ENCODE peak calls at places on chromosomes 13 and 19, in six cellular contexts. X is GM12878, K is NT2/D1, Q is HepG2, Z is K562, Y is H1. P is an unnamed sample.

GRCh38 chr13:105804561-105805190 is 730.8 kb downstream of the EFNB2 start:
- DNase-seq in X (no peak), K (no peak), Q (no peak), Z (no peak), Y (no peak), P (no peak)

GRCh38 chr13:40220299-40220935 is 446.0 kb downstream of the FOXO1 start:
- DNase-seq in X (no peak), K (no peak), Q (no peak), Z (no peak), Y (no peak), P (no peak)

GRCh38 chr19:2167896-2168618 is 4.3 kb downstream of the DOT1L start:
- DNase-seq in X (peak), K (no peak), Q (peak), Z (no peak), Y (no peak), P (no peak)

GRCh38 chr13:26280822-26281221 is 26.9 kb downstream of the CDK8 start:
- DNase-seq in X (no peak), K (no peak), Q (peak), Z (no peak), Y (peak), P (no peak)

GRCh38 chr19:31331536-31331935 is 17.7 kb downstream of the TSHZ3 start:
- DNase-seq in X (no peak), K (no peak), Q (no peak), Z (no peak), Y (no peak), P (no peak)

GRCh38 chr13:46124531-46124966 is 19.7 kb upstream of the CPB2 start:
- DNase-seq in X (no peak), K (no peak), Q (no peak), Z (no peak), Y (no peak), P (no peak)

GRCh38 chr13:31980842-31981241 is 50.7 kb upstream of the FRY start:
- DNase-seq in X (no peak), K (no peak), Q (no peak), Z (no peak), Y (no peak), P (no peak)

GRCh38 chr19:38252385-38252784 is 3.8 kb downstream of the PPP1R14A start:
- DNase-seq in X (no peak), K (no peak), Q (no peak), Z (no peak), Y (no peak), P (no peak)

GRCh38 chr19:4414800-4415251 is 12.4 kb downstream of the CHAF1A start:
- DNase-seq in X (no peak), K (no peak), Q (no peak), Z (no peak), Y (no peak), P (no peak)

GRCh38 chr19:7883796-7884570 is 4.3 kb upstream of the LRRC8E start:
- DNase-seq in X (no peak), K (no peak), Q (no peak), Z (no peak), Y (no peak), P (no peak)

GRCh38 chr13:44148159-44148929 is 225.3 kb upstream of the SERP2 start:
- DNase-seq in X (no peak), K (no peak), Q (no peak), Z (no peak), Y (no peak), P (no peak)

GRCh38 chr13:38637576-38637975 is 49.3 kb upstream of the FREM2 start:
- DNase-seq in X (no peak), K (no peak), Q (no peak), Z (no peak), Y (no peak), P (no peak)

GRCh38 chr19:2550431-2551171 is 74.7 kb downstream of the GADD45B start:
- DNase-seq in X (no peak), K (no peak), Q (no peak), Z (no peak), Y (no peak), P (no peak)

GRCh38 chr19:35963514-35963913 is 27.3 kb downstream of the LRFN3 start:
- DNase-seq in X (no peak), K (peak), Q (peak), Z (peak), Y (no peak), P (no peak)

GRCh38 chr13:33119022-33119735 is 103.0 kb downstream of the KL start:
- DNase-seq in X (no peak), K (no peak), Q (no peak), Z (no peak), Y (no peak), P (no peak)

GRCh38 chr19:8158411-8159074 is 9.2 kb upstream of the FBN3 start:
- DNase-seq in X (peak), K (peak), Q (peak), Z (peak), Y (no peak), P (peak)

GRCh38 chr13:30216111-30216510 is 91.2 kb downstream of the KATNAL1 start:
- DNase-seq in X (no peak), K (no peak), Q (peak), Z (no peak), Y (no peak), P (no peak)

GRCh38 chr13:90974249-90974954 is 373.1 kb upstream of the MIR17HG start:
- DNase-seq in X (no peak), K (peak), Q (no peak), Z (no peak), Y (no peak), P (no peak)

GRCh38 chr13:89627991-89628390 is 1719.5 kb upstream of the MIR17HG start:
- DNase-seq in X (no peak), K (no peak), Q (no peak), Z (no peak), Y (no peak), P (no peak)

GRCh38 chr13:113527272-113527958 is 36.9 kb upstream of the DCUN1D2 start:
- DNase-seq in X (no peak), K (no peak), Q (no peak), Z (no peak), Y (no peak), P (no peak)

GRCh38 chr13:90055121-90055520 is 1292.4 kb upstream of the MIR17HG start:
- DNase-seq in X (no peak), K (no peak), Q (no peak), Z (no peak), Y (no peak), P (peak)

GRCh38 chr13:24272452-24273161 is 36.8 kb upstream of the C1QTNF9 start:
- DNase-seq in X (no peak), K (no peak), Q (no peak), Z (no peak), Y (no peak), P (no peak)

GRCh38 chr13:33169273-33169980 is 116.1 kb downstream of the STARD13 start:
- DNase-seq in X (no peak), K (no peak), Q (no peak), Z (no peak), Y (no peak), P (no peak)

GRCh38 chr13:113275387-113275786 is 21.7 kb upstream of the LAMP1 start:
- DNase-seq in X (no peak), K (peak), Q (peak), Z (peak), Y (no peak), P (peak)

GRCh38 chr13:47933688-47934011 is 67.4 kb downstream of the SUCLA2 start:
- DNase-seq in X (no peak), K (no peak), Q (peak), Z (no peak), Y (no peak), P (no peak)
- TF ChIP-seq YY1 in X (no peak), K (no peak), Q (no peak), Z (no peak), Y (no peak), P (no peak)

DNA sequence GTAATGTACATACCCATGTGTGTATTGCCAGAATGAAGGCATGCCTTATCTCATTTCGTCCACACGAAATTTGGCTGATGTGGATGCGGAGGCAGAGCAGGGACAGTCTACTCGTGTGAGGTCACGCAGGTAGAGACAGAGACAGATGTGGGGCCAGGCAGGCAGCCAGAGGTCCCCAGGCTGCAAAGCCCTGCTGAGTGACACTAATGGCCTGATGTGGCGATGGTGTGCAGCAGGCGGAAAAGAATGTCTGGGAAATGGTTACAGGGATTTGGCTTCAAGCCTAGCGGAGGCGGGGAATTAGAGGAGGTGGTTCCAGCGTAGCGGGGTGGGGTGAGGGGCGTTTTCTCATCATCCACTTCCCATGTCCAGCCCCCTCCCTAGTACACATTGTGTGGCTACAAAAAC is 4.2 kb upstream of the IZUMO2 start:
- DNase-seq in X (no peak), K (no peak), Q (peak), Z (no peak), Y (no peak), P (no peak)
- TF ChIP-seq YY1 in X (no peak), K (no peak), Q (no peak), Z (no peak), Y (no peak), P (no peak)

GRCh38 chr19:12232961-12233360 is 61.7 kb downstream of the ZNF44 start:
- DNase-seq in X (no peak), K (no peak), Q (no peak), Z (no peak), Y (no peak), P (no peak)

GRCh38 chr19:12229990-12230389 is 64.7 kb downstream of the ZNF44 start:
- DNase-seq in X (no peak), K (no peak), Q (no peak), Z (no peak), Y (no peak), P (no peak)

DNA sequence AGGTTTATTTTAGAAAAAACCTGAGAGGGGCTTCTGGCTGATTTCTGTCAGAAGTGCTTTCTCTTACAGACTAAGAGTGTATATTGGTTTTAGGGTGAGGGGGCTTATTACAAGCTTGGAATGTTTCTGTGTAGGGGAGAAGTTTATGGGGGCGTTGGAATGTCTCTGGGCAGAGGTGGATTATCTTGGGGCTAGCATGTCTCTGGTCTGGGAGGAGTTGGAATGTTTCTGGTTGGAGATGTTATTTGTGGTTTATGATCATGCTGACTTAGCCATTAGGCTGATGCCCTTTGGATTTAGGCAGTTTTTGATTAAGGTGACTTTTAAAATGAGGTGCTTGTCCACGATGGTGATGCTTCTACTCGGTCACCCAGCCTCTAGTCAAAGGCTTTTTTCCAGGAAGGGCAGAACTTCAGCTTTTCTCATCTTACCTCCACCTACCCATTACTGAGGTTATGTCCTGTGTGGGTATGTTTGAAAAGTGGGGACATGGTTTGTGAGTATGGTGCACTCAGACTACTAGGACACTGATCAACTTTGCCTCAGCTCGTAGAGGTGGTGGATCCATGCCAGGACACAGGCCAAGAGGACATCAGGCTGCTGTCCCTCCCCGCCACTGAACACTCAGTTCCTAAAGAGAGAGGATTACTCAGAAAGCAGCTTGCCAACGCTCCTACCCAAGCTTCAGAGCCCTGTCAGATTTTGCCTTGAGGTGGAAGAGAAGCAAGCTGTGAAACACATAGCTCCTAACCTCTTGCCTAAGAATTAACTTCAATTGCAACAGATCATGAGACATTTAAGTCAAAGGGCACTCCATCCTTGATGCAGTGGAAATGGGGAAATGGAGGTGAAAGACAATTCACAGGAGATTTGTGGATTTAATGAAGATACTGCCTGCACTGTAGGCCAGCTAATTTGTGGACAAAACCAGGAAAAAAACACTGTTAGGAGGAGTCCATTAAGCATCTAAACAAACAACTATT is 63.6 kb downstream of the ZNF44 start:
- DNase-seq in X (no peak), K (no peak), Q (no peak), Z (no peak), Y (no peak), P (no peak)
- TF ChIP-seq YY1 in X (no peak), K (no peak), Q (no peak), Z (no peak), Y (no peak), P (no peak)

GRCh38 chr13:98955336-98955735 is 22.5 kb downstream of the DOCK9 start:
- DNase-seq in X (no peak), K (no peak), Q (no peak), Z (no peak), Y (no peak), P (no peak)

GRCh38 chr13:98950705-98951104 is 27.2 kb downstream of the DOCK9 start:
- DNase-seq in X (no peak), K (no peak), Q (no peak), Z (no peak), Y (no peak), P (no peak)

GRCh38 chr13:98957731-98958442 is 20.0 kb downstream of the DOCK9 start:
- DNase-seq in X (no peak), K (no peak), Q (no peak), Z (no peak), Y (no peak), P (no peak)

GRCh38 chr13:98951266-98951665 is 26.6 kb downstream of the DOCK9 start:
- DNase-seq in X (no peak), K (no peak), Q (no peak), Z (no peak), Y (no peak), P (no peak)

DNA sequence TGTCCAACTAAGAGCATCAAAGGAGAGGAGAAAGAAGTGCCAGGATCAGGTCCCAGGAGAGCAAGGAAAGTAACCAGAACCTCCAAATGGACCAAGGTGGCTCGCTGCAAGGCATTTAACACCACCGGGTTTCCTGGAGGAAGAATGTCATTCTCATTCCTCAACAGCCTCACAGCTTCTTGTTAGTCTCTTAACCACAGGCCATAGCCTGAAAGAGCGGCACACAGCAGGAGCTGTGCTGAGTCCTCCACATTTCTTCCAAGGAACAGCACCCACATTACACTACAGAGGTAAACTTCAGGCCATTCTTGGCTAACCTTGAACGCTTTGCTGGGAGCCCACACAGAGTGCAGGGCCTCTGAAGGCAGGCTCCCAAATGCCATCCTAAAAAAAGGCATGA is 23.6 kb downstream of the DOCK9 start:
- DNase-seq in X (no peak), K (peak), Q (no peak), Z (no peak), Y (no peak), P (no peak)
- TF ChIP-seq YY1 in X (no peak), K (no peak), Q (no peak), Z (no peak), Y (peak), P (no peak)

GRCh38 chr13:98915563-98916348 is 62.1 kb downstream of the DOCK9 start:
- DNase-seq in X (no peak), K (no peak), Q (no peak), Z (no peak), Y (no peak), P (no peak)
- TF ChIP-seq YY1 in X (no peak), K (no peak), Q (no peak), Z (no peak), Y (no peak), P (no peak)

GRCh38 chr13:110528911-110529310 is 32.6 kb downstream of the RAB20 start:
- DNase-seq in X (no peak), K (no peak), Q (no peak), Z (no peak), Y (no peak), P (no peak)
- TF ChIP-seq YY1 in X (no peak), K (no peak), Q (no peak), Z (no peak), Y (no peak), P (no peak)

GRCh38 chr19:19064098-19064722 is 416 bp downstream of the SLC25A42 start:
- DNase-seq in X (no peak), K (no peak), Q (no peak), Z (no peak), Y (no peak), P (no peak)
- TF ChIP-seq YY1 in X (no peak), K (no peak), Q (no peak), Z (peak), Y (no peak), P (no peak)